ENCODE peak calls at places on chromosomes 4 and X, in four cellular contexts. C is dorsolateral prefrontal cortex, A is suprapubic skin, X is sigmoid colon. Q is an unnamed sample.

GRCh38 chrX:16491461-16491860 is 158.5 kb upstream of the S100G start:
- DNase-seq in X (no peak), A (no peak), C (no peak), Q (no peak)

GRCh38 chr4:189046642-189047041 is 894.0 kb upstream of the FRG1 start:
- DNase-seq in C (no peak), A (no peak), X (no peak), Q (no peak)

GRCh38 chr4:16757080-16757521 is 141.3 kb downstream of the LDB2 start:
- DNase-seq in C (peak), A (no peak), X (no peak), Q (no peak)

GRCh38 chrX:44400588-44400987 is 57.1 kb upstream of the EFHC2 start:
- DNase-seq in C (no peak), X (no peak), A (no peak), Q (no peak)

GRCh38 chrX:140066262-140066661 is 100.9 kb upstream of the CXorf66 start:
- DNase-seq in X (no peak), C (no peak), A (no peak), Q (no peak)

GRCh38 chr4:3365871-3366842 is 73.3 kb downstream of the RGS12 start:
- DNase-seq in A (no peak), C (no peak), X (peak), Q (no peak)

GRCh38 chr4:166259081-166259480 is 386.0 kb downstream of the TLL1 start:
- DNase-seq in C (no peak), X (no peak), A (no peak), Q (no peak)

GRCh38 chr4:56434599-56435000 is 815 bp downstream of the PPAT start:
- DNase-seq in C (no peak), X (no peak), A (no peak), Q (no peak)

GRCh38 chr4:168496834-168497233 is at the start of gene PALLD:
- DNase-seq in X (no peak), C (no peak), A (no peak), Q (no peak)

GRCh38 chr4:155428128-155428527 is 51.4 kb upstream of the MAP9 start:
- DNase-seq in X (no peak), A (no peak), C (no peak), Q (no peak)

DNA sequence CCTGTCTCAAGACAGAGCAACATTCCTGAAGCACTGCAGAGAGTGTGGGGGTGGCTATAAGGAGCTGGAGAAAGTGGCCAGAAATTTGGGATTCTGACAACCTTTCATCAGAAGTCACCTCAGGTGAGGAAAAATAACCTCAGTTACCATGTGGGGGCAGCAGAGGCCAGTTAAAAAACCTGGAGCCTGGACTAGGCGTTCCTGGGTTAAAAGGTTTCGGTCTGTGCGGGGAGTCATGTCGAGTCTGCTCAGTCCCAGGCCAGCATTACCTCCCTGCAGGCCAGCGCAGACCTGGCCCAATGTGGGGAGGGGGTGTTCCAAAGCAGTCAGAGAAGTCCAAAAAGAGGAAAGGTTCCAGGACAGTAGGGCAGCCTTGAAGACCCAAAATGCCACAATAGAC is 10.9 kb upstream of the NALF2 start:
- DNase-seq in C (no peak), X (no peak), A (no peak), Q (no peak)
- TF ChIP-seq CTCF in C (peak), X (no peak), A (no peak), Q (no peak)

GRCh38 chrX:38293741-38294140 is 33.6 kb downstream of the RPGR start:
- DNase-seq in X (no peak), A (no peak), C (no peak), Q (no peak)
- TF ChIP-seq CTCF in X (no peak), A (no peak), C (no peak), Q (no peak)

GRCh38 chr4:67394771-67395310 is 150.5 kb downstream of the CENPC start:
- DNase-seq in A (no peak), C (no peak), X (no peak), Q (no peak)
- TF ChIP-seq CTCF in A (no peak), C (no peak), X (no peak), Q (no peak)

DNA sequence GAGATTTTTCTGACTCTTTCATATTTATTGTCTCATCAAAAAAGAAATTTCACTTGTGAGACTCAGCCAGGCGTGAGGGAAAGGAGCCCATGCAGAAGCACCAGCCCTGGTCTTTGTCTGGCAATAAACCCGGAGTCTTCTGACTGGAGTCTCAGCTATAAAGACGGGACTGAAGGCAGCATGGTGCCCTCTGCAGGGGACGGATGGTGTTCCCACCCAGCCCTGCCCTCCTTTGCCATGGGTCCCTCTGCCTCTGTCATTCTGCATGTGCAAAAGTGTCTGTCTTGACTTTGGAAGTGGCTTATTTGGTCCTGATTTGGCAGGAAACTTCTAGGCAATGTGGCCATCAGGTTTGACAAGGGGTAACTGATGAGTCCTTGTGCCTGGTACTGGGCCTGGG is 14.3 kb downstream of the ZNF185 start:
- DNase-seq in A (no peak), C (no peak), X (no peak), Q (no peak)
- TF ChIP-seq CTCF in A (no peak), C (no peak), X (no peak), Q (no peak)